ENCODE peak calls at places on chromosome 19, in eight cellular contexts. One of them, this sample, is unnamed.

GRCh38 chr19:54660306-54660705 is 2.5 kb upstream of the LILRB4 start:
- DNase-seq in CD8-positive, alpha-beta T cell: no peak
- DNase-seq in GM13977: no peak
- DNase-seq in iris pigment epithelial cell: no peak
- DNase-seq in tibial nerve: no peak
- DNase-seq in SK-N-SH: no peak
- DNase-seq in left cardiac atrium: no peak
- DNase-seq in GDM1: no peak
- DNase-seq in this sample: no peak

GRCh38 chr19:51125421-51126075 is 842 bp downstream of the SIGLEC9 start:
- DNase-seq in CD8-positive, alpha-beta T cell: no peak
- DNase-seq in GM13977: no peak
- DNase-seq in left cardiac atrium: no peak
- DNase-seq in tibial nerve: no peak
- DNase-seq in GDM1: no peak
- DNase-seq in SK-N-SH: no peak
- DNase-seq in iris pigment epithelial cell: no peak
- DNase-seq in this sample: no peak

GRCh38 chr19:53131732-53132131 is 978 bp downstream of the ZNF415 start:
- DNase-seq in GM13977: no peak
- DNase-seq in tibial nerve: no peak
- DNase-seq in left cardiac atrium: no peak
- DNase-seq in iris pigment epithelial cell: no peak
- DNase-seq in CD8-positive, alpha-beta T cell: no peak
- DNase-seq in GDM1: no peak
- DNase-seq in SK-N-SH: peak
- DNase-seq in this sample: no peak

GRCh38 chr19:30167206-30167903 is 204.8 kb upstream of the ZNF536 start:
- DNase-seq in GM13977: no peak
- DNase-seq in CD8-positive, alpha-beta T cell: no peak
- DNase-seq in GDM1: no peak
- DNase-seq in iris pigment epithelial cell: no peak
- DNase-seq in tibial nerve: no peak
- DNase-seq in SK-N-SH: no peak
- DNase-seq in left cardiac atrium: no peak
- DNase-seq in this sample: no peak

GRCh38 chr19:20565321-20566018 is at the start of gene ZNF737:
- DNase-seq in SK-N-SH: peak
- DNase-seq in iris pigment epithelial cell: peak
- DNase-seq in GDM1: peak
- DNase-seq in tibial nerve: peak
- DNase-seq in GM13977: peak
- DNase-seq in CD8-positive, alpha-beta T cell: peak
- DNase-seq in left cardiac atrium: peak
- DNase-seq in this sample: peak

GRCh38 chr19:38684078-38684861 is 36.8 kb downstream of the ACTN4 start:
- DNase-seq in iris pigment epithelial cell: peak
- DNase-seq in tibial nerve: no peak
- DNase-seq in GDM1: no peak
- DNase-seq in CD8-positive, alpha-beta T cell: no peak
- DNase-seq in SK-N-SH: no peak
- DNase-seq in GM13977: no peak
- DNase-seq in left cardiac atrium: peak
- DNase-seq in this sample: peak

GRCh38 chr19:711224-711623 is 2.5 kb downstream of the PALM start:
- DNase-seq in iris pigment epithelial cell: no peak
- DNase-seq in SK-N-SH: no peak
- DNase-seq in GDM1: no peak
- DNase-seq in GM13977: no peak
- DNase-seq in CD8-positive, alpha-beta T cell: no peak
- DNase-seq in tibial nerve: no peak
- DNase-seq in left cardiac atrium: no peak
- DNase-seq in this sample: no peak

GRCh38 chr19:8044018-8044417 is 8.5 kb upstream of the CCL25 start:
- DNase-seq in iris pigment epithelial cell: no peak
- DNase-seq in GDM1: no peak
- DNase-seq in CD8-positive, alpha-beta T cell: no peak
- DNase-seq in SK-N-SH: no peak
- DNase-seq in GM13977: no peak
- DNase-seq in left cardiac atrium: no peak
- DNase-seq in tibial nerve: no peak
- DNase-seq in this sample: no peak

GRCh38 chr19:49387936-49388372 is at the start of gene KASH5:
- DNase-seq in GM13977: peak
- DNase-seq in GDM1: no peak
- DNase-seq in SK-N-SH: peak
- DNase-seq in tibial nerve: peak
- DNase-seq in left cardiac atrium: peak
- DNase-seq in CD8-positive, alpha-beta T cell: peak
- DNase-seq in iris pigment epithelial cell: peak
- DNase-seq in this sample: peak

GRCh38 chr19:8552810-8553209 is 24.4 kb downstream of the MYO1F start:
- DNase-seq in GM13977: no peak
- DNase-seq in SK-N-SH: peak
- DNase-seq in CD8-positive, alpha-beta T cell: no peak
- DNase-seq in left cardiac atrium: no peak
- DNase-seq in GDM1: no peak
- DNase-seq in tibial nerve: no peak
- DNase-seq in iris pigment epithelial cell: peak
- DNase-seq in this sample: no peak

GRCh38 chr19:41936416-41936850 is 8.2 kb upstream of the ERFL start:
- DNase-seq in left cardiac atrium: no peak
- DNase-seq in SK-N-SH: no peak
- DNase-seq in iris pigment epithelial cell: no peak
- DNase-seq in tibial nerve: no peak
- DNase-seq in GDM1: no peak
- DNase-seq in GM13977: no peak
- DNase-seq in CD8-positive, alpha-beta T cell: peak
- DNase-seq in this sample: no peak

GRCh38 chr19:4208385-4209094 is 20.8 kb upstream of the EBI3 start:
- DNase-seq in iris pigment epithelial cell: peak
- DNase-seq in left cardiac atrium: no peak
- DNase-seq in GDM1: no peak
- DNase-seq in GM13977: peak
- DNase-seq in SK-N-SH: peak
- DNase-seq in tibial nerve: no peak
- DNase-seq in CD8-positive, alpha-beta T cell: no peak
- DNase-seq in this sample: no peak

GRCh38 chr19:31214086-31214485 is 135.2 kb downstream of the TSHZ3 start:
- DNase-seq in GM13977: no peak
- DNase-seq in SK-N-SH: peak
- DNase-seq in CD8-positive, alpha-beta T cell: peak
- DNase-seq in tibial nerve: peak
- DNase-seq in GDM1: peak
- DNase-seq in iris pigment epithelial cell: peak
- DNase-seq in left cardiac atrium: peak
- DNase-seq in this sample: peak

GRCh38 chr19:51127755-51128154 is 3.0 kb downstream of the SIGLEC9 start:
- DNase-seq in SK-N-SH: no peak
- DNase-seq in GDM1: peak
- DNase-seq in tibial nerve: peak
- DNase-seq in iris pigment epithelial cell: peak
- DNase-seq in left cardiac atrium: peak
- DNase-seq in GM13977: no peak
- DNase-seq in CD8-positive, alpha-beta T cell: no peak
- DNase-seq in this sample: no peak

GRCh38 chr19:33268162-33268991 is 34.0 kb downstream of the CEBPA start:
- DNase-seq in iris pigment epithelial cell: no peak
- DNase-seq in GDM1: peak
- DNase-seq in GM13977: no peak
- DNase-seq in left cardiac atrium: peak
- DNase-seq in SK-N-SH: no peak
- DNase-seq in tibial nerve: no peak
- DNase-seq in CD8-positive, alpha-beta T cell: no peak
- DNase-seq in this sample: no peak

GRCh38 chr19:19997656-19998268 is 41.5 kb downstream of the ZNF682 start:
- DNase-seq in SK-N-SH: peak
- DNase-seq in iris pigment epithelial cell: peak
- DNase-seq in GDM1: no peak
- DNase-seq in GM13977: no peak
- DNase-seq in CD8-positive, alpha-beta T cell: no peak
- DNase-seq in tibial nerve: no peak
- DNase-seq in left cardiac atrium: peak
- DNase-seq in this sample: no peak

GRCh38 chr19:30450945-30451344 is 78.8 kb downstream of the ZNF536 start:
- DNase-seq in iris pigment epithelial cell: no peak
- DNase-seq in SK-N-SH: no peak
- DNase-seq in GM13977: no peak
- DNase-seq in tibial nerve: no peak
- DNase-seq in GDM1: no peak
- DNase-seq in left cardiac atrium: no peak
- DNase-seq in CD8-positive, alpha-beta T cell: no peak
- DNase-seq in this sample: no peak

GRCh38 chr19:46587861-46588260 is 13.3 kb upstream of the CALM3 start:
- DNase-seq in GM13977: no peak
- DNase-seq in left cardiac atrium: no peak
- DNase-seq in tibial nerve: no peak
- DNase-seq in GDM1: no peak
- DNase-seq in iris pigment epithelial cell: no peak
- DNase-seq in CD8-positive, alpha-beta T cell: no peak
- DNase-seq in SK-N-SH: no peak
- DNase-seq in this sample: no peak

This sample was measured in lower leg skin.